ENCODE peak calls at places on chromosomes 2 and 18, in eight cellular contexts. U, P, A, C, J, B, N and O are unnamed samples.

GRCh38 chr2:238108423-238109201 is 8.5 kb downstream of the ESPNL start:
- DNase-seq in U (no peak), J (no peak), N (no peak), A (no peak), B (peak), C (no peak), P (no peak), O (no peak)

GRCh38 chr2:200378652-200379290 is 72.3 kb downstream of the SPATS2L start:
- DNase-seq in N (no peak), C (peak), J (no peak), P (peak), U (no peak), A (no peak), B (no peak), O (no peak)

GRCh38 chr2:227479865-227480475 is 8.0 kb downstream of the AGFG1 start:
- DNase-seq in A (no peak), U (no peak), N (no peak), P (peak), C (peak), J (no peak), B (no peak), O (peak)

GRCh38 chr18:56890632-56891031 is 239.5 kb downstream of the WDR7 start:
- DNase-seq in C (no peak), U (no peak), P (peak), N (no peak), A (no peak), J (no peak), B (no peak), O (no peak)

GRCh38 chr18:54204883-54205282 is 19.6 kb downstream of the MBD2 start:
- DNase-seq in C (no peak), B (no peak), P (no peak), A (no peak), U (no peak), J (no peak), N (no peak), O (no peak)

GRCh38 chr2:79876430-79876829 is 363.6 kb downstream of the CTNNA2 start:
- DNase-seq in U (no peak), N (peak), P (no peak), A (peak), C (peak), B (peak), J (no peak), O (peak)

GRCh38 chr2:177281400-177282021 is 17.0 kb upstream of the NFE2L2 start:
- DNase-seq in U (no peak), C (no peak), P (no peak), B (no peak), N (no peak), A (no peak), J (no peak), O (no peak)

GRCh38 chr2:45637440-45637839 is 14.0 kb upstream of the PRKCE start:
- DNase-seq in J (no peak), A (no peak), P (peak), C (no peak), U (no peak), B (no peak), N (no peak), O (no peak)

GRCh38 chr2:152504618-152505017 is 169.6 kb downstream of the FMNL2 start:
- DNase-seq in J (no peak), C (no peak), A (no peak), P (no peak), N (no peak), B (no peak), U (no peak), O (no peak)

GRCh38 chr18:13376841-13377351 is 158.3 kb downstream of the LDLRAD4 start:
- DNase-seq in B (no peak), C (no peak), U (peak), P (no peak), A (no peak), J (peak), N (no peak), O (no peak)

GRCh38 chr18:8513249-8513648 is 96.0 kb upstream of the RAB12 start:
- DNase-seq in B (no peak), A (no peak), U (no peak), J (no peak), C (no peak), N (no peak), P (no peak), O (no peak)

GRCh38 chr18:48804856-48805610 is 145.7 kb downstream of the SMAD7 start:
- DNase-seq in P (no peak), A (no peak), B (no peak), J (peak), N (no peak), U (no peak), C (no peak), O (no peak)

GRCh38 chr2:219775506-219775905 is 148.1 kb downstream of the SLC4A3 start:
- DNase-seq in J (no peak), P (no peak), N (no peak), A (no peak), U (no peak), C (no peak), B (no peak), O (no peak)

GRCh38 chr2:112055110-112055832 is at the start of gene TMEM87B:
- DNase-seq in U (peak), B (peak), P (peak), A (peak), J (peak), C (peak), N (peak), O (peak)

GRCh38 chr2:118061135-118061955 is 26.9 kb upstream of the INSIG2 start:
- DNase-seq in U (no peak), B (peak), N (no peak), J (no peak), C (peak), P (peak), A (peak), O (peak)

GRCh38 chr18:48902023-48902855 is 48.5 kb downstream of the SMAD7 start:
- DNase-seq in A (no peak), N (peak), B (no peak), P (peak), C (peak), U (no peak), J (peak), O (no peak)

GRCh38 chr2:177529166-177529565 is 136.6 kb downstream of the AGPS start:
- DNase-seq in N (no peak), B (no peak), A (no peak), P (no peak), U (no peak), C (no peak), J (no peak), O (no peak)

GRCh38 chr2:74378007-74378406 is 2.1 kb downstream of the DCTN1 start:
- DNase-seq in U (no peak), P (no peak), N (no peak), J (no peak), B (no peak), A (no peak), C (no peak), O (no peak)

GRCh38 chr2:19675856-19676460 is 225.8 kb downstream of the TTC32 start:
- DNase-seq in A (no peak), U (no peak), B (no peak), C (no peak), J (peak), P (no peak), N (no peak), O (peak)

GRCh38 chr2:160109939-160110673 is 47.7 kb upstream of the PLA2R1 start:
- DNase-seq in C (peak), P (peak), J (no peak), B (peak), N (peak), A (peak), U (no peak), O (peak)

GRCh38 chr2:171407030-171407707 is 26.6 kb downstream of the METTL8 start:
- DNase-seq in U (no peak), B (no peak), A (no peak), C (no peak), N (no peak), P (no peak), J (no peak), O (no peak)

GRCh38 chr2:167438206-167438605 is 549.9 kb downstream of the XIRP2 start:
- DNase-seq in C (no peak), J (no peak), A (no peak), U (no peak), B (peak), N (no peak), P (no peak), O (no peak)

GRCh38 chr2:198465970-198466369 is 661.6 kb downstream of the PLCL1 start:
- DNase-seq in U (no peak), P (no peak), B (no peak), C (no peak), A (no peak), N (no peak), J (no peak), O (no peak)

GRCh38 chr2:193580176-193580950 is 1385.6 kb upstream of the TMEFF2 start:
- DNase-seq in N (no peak), J (no peak), U (no peak), A (no peak), B (no peak), C (no peak), P (no peak), O (no peak)

GRCh38 chr2:19801367-19802087 is 100.3 kb downstream of the TTC32 start:
- DNase-seq in J (peak), B (no peak), C (no peak), N (no peak), U (no peak), P (peak), A (no peak), O (no peak)

GRCh38 chr2:29009711-29010677 is 28.9 kb downstream of the TOGARAM2 start:
- DNase-seq in J (no peak), N (no peak), C (no peak), B (no peak), U (no peak), P (no peak), A (no peak), O (no peak)

GRCh38 chr2:168633895-168634294 is 168.5 kb upstream of the NOSTRIN start:
- DNase-seq in C (no peak), A (no peak), B (no peak), U (no peak), N (no peak), P (no peak), J (no peak), O (no peak)

GRCh38 chr2:130972410-130972809 is 120.8 kb downstream of the FAM168B start:
- DNase-seq in P (no peak), U (no peak), A (no peak), J (no peak), C (no peak), N (no peak), B (no peak), O (no peak)

GRCh38 chr18:48949606-48950535 is 894 bp downstream of the SMAD7 start:
- DNase-seq in N (no peak), P (peak), A (peak), J (peak), C (peak), B (no peak), U (peak), O (peak)

GRCh38 chr2:43605851-43606250 is 10.0 kb upstream of the THADA start:
- DNase-seq in U (no peak), J (no peak), C (no peak), B (peak), P (no peak), A (no peak), N (no peak), O (no peak)